ENCODE peak calls at places on chromosome 1, in four cellular contexts. One of them, this sample, is unnamed.

GRCh38 chr1:47439151-47440051 is 1.6 kb downstream of the FOXD2 start:
- DNase-seq in thoracic aorta: no peak
- DNase-seq in uterus: no peak
- DNase-seq in dorsolateral prefrontal cortex: no peak
- DNase-seq in this sample: no peak

GRCh38 chr1:247331172-247331525 is 518 bp downstream of the ZNF496 start:
- DNase-seq in uterus: peak
- DNase-seq in dorsolateral prefrontal cortex: peak
- DNase-seq in thoracic aorta: peak
- DNase-seq in this sample: peak

GRCh38 chr1:22053018-22053860 is 730 bp downstream of the CDC42 start:
- DNase-seq in thoracic aorta: no peak
- DNase-seq in dorsolateral prefrontal cortex: no peak
- DNase-seq in uterus: peak
- DNase-seq in this sample: peak

GRCh38 chr1:186813420-186813819 is 15.3 kb upstream of the PLA2G4A start:
- DNase-seq in uterus: no peak
- DNase-seq in dorsolateral prefrontal cortex: no peak
- DNase-seq in thoracic aorta: no peak
- DNase-seq in this sample: no peak

GRCh38 chr1:242147096-242147976 is 148.4 kb upstream of the MAP1LC3C start:
- DNase-seq in uterus: no peak
- DNase-seq in thoracic aorta: no peak
- DNase-seq in dorsolateral prefrontal cortex: no peak
- DNase-seq in this sample: peak

GRCh38 chr1:21100496-21100895 is 76.2 kb downstream of the EIF4G3 start:
- DNase-seq in uterus: peak
- DNase-seq in thoracic aorta: no peak
- DNase-seq in dorsolateral prefrontal cortex: no peak
- DNase-seq in this sample: no peak

GRCh38 chr1:22332795-22333499 is 118.7 kb upstream of the ZBTB40 start:
- DNase-seq in thoracic aorta: no peak
- DNase-seq in uterus: no peak
- DNase-seq in dorsolateral prefrontal cortex: no peak
- DNase-seq in this sample: no peak

GRCh38 chr1:110454328-110454727 is 3.4 kb downstream of the PROK1 start:
- DNase-seq in uterus: no peak
- DNase-seq in thoracic aorta: no peak
- DNase-seq in dorsolateral prefrontal cortex: no peak
- DNase-seq in this sample: no peak

GRCh38 chr1:92201973-92202372 is 15.7 kb upstream of the C1orf146 start:
- DNase-seq in uterus: no peak
- DNase-seq in dorsolateral prefrontal cortex: no peak
- DNase-seq in thoracic aorta: no peak
- DNase-seq in this sample: no peak

GRCh38 chr1:92203105-92203504 is 14.6 kb upstream of the C1orf146 start:
- DNase-seq in dorsolateral prefrontal cortex: no peak
- DNase-seq in uterus: no peak
- DNase-seq in thoracic aorta: no peak
- DNase-seq in this sample: no peak
- TF ChIP-seq CTCF in dorsolateral prefrontal cortex: no peak
- TF ChIP-seq CTCF in uterus: no peak
- TF ChIP-seq CTCF in thoracic aorta: no peak
- TF ChIP-seq CTCF in this sample: no peak

GRCh38 chr1:23370270-23370743 is 671 bp upstream of the ZNF436 start:
- DNase-seq in thoracic aorta: no peak
- DNase-seq in uterus: no peak
- DNase-seq in dorsolateral prefrontal cortex: no peak
- DNase-seq in this sample: no peak

GRCh38 chr1:23367451-23367790 is 2.2 kb downstream of the ZNF436 start:
- DNase-seq in thoracic aorta: no peak
- DNase-seq in uterus: no peak
- DNase-seq in dorsolateral prefrontal cortex: no peak
- DNase-seq in this sample: no peak

GRCh38 chr1:23367791-23368561 is 1.7 kb downstream of the ZNF436 start:
- DNase-seq in uterus: peak
- DNase-seq in dorsolateral prefrontal cortex: peak
- DNase-seq in thoracic aorta: peak
- DNase-seq in this sample: peak

GRCh38 chr1:23369335-23370013 is at the start of gene ZNF436:
- DNase-seq in dorsolateral prefrontal cortex: no peak
- DNase-seq in thoracic aorta: peak
- DNase-seq in uterus: peak
- DNase-seq in this sample: no peak

GRCh38 chr1:23368562-23369334 is 888 bp downstream of the ZNF436 start:
- DNase-seq in dorsolateral prefrontal cortex: peak
- DNase-seq in thoracic aorta: peak
- DNase-seq in uterus: peak
- DNase-seq in this sample: no peak
- TF ChIP-seq CTCF in dorsolateral prefrontal cortex: no peak
- TF ChIP-seq CTCF in thoracic aorta: no peak
- TF ChIP-seq CTCF in uterus: peak
- TF ChIP-seq CTCF in this sample: peak

DNA sequence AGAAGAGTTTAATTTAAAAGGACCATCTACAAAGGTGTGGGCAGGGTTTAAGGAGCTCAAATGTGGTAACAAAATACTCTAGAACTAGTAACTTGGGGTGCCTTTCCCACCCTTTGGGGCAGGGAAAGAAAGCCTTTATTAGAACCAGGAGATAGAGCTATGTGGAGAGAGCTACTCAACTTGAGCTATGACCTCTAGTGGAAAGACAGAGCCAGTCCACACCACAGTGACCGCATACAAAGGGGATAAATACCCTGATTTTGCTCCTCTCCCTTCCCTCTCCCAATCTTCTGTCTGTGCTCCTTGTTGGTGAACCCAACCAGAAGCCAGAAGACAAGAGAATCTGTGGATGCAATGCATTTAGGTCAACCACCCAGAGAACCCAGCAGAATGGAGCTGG is 54.4 kb upstream of the JAK1 start:
- DNase-seq in thoracic aorta: no peak
- DNase-seq in dorsolateral prefrontal cortex: no peak
- DNase-seq in uterus: no peak
- DNase-seq in this sample: no peak
- TF ChIP-seq CTCF in thoracic aorta: no peak
- TF ChIP-seq CTCF in dorsolateral prefrontal cortex: peak
- TF ChIP-seq CTCF in uterus: no peak
- TF ChIP-seq CTCF in this sample: peak

GRCh38 chr1:205440476-205441317 is 15.1 kb downstream of the BLACAT1 start:
- DNase-seq in dorsolateral prefrontal cortex: no peak
- DNase-seq in uterus: peak
- DNase-seq in thoracic aorta: no peak
- DNase-seq in this sample: peak

GRCh38 chr1:205436776-205437485 is 15.1 kb upstream of the LEMD1 start:
- DNase-seq in uterus: no peak
- DNase-seq in thoracic aorta: no peak
- DNase-seq in dorsolateral prefrontal cortex: no peak
- DNase-seq in this sample: no peak

GRCh38 chr1:205440121-205440475 is 15.7 kb downstream of the BLACAT1 start:
- DNase-seq in thoracic aorta: no peak
- DNase-seq in uterus: no peak
- DNase-seq in dorsolateral prefrontal cortex: no peak
- DNase-seq in this sample: no peak

GRCh38 chr1:205437570-205437969 is 15.7 kb upstream of the LEMD1 start:
- DNase-seq in uterus: no peak
- DNase-seq in thoracic aorta: no peak
- DNase-seq in dorsolateral prefrontal cortex: no peak
- DNase-seq in this sample: no peak

DNA sequence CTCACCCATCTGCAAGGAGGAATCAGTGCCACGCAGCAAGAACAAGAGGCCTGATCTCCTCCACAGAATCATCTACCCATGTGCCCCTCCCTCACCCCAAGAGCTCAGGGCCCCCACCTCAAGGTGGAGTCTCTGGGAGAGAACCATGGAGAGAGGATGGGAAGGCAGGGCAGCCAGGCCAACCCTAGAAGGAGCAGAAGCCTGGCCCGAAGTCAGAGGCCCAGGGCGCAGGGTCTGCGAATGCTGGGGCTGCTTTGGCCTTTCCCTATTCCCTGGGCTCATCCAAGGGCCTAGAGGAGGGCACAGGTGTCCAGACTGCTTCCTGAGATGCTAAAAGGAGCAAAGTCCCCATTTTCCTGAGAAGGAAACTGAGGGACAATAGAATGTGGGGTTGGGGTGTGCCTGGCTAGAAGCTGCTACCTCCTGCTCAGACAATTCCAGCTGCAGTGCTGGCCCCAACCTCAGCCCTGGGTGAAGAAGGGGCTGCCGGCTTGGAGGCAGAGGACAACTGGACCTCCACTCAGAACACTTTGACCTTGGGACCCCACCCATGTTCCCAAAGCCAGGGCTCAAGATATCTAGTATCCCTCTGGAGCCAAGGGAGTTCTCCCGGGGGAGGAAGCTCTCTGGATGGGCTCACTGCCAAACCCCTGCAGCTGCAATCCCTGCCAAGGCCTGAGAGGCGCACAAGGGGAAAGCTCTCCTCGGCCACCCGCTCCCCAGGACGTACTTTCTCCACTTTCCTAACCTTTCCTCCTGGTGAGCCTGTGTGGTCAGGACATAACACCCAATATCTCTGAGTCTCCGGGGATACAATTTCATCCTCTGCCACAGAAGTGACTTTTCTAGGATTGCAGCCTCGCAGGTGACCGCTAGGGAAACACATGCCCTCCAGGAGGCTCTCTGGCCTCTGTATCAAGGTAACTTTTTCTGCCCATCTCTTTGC is 16.6 kb upstream of the LEMD1 start:
- DNase-seq in uterus: peak
- DNase-seq in thoracic aorta: peak
- DNase-seq in dorsolateral prefrontal cortex: peak
- DNase-seq in this sample: peak
- TF ChIP-seq CTCF in uterus: peak
- TF ChIP-seq CTCF in thoracic aorta: peak
- TF ChIP-seq CTCF in dorsolateral prefrontal cortex: peak
- TF ChIP-seq CTCF in this sample: peak

GRCh38 chr1:53622531-53622930 is 116.4 kb downstream of the GLIS1 start:
- DNase-seq in thoracic aorta: no peak
- DNase-seq in dorsolateral prefrontal cortex: no peak
- DNase-seq in uterus: peak
- DNase-seq in this sample: no peak
- TF ChIP-seq CTCF in thoracic aorta: no peak
- TF ChIP-seq CTCF in dorsolateral prefrontal cortex: no peak
- TF ChIP-seq CTCF in uterus: no peak
- TF ChIP-seq CTCF in this sample: no peak

GRCh38 chr1:54808443-54809207 is 7.5 kb upstream of the TTC22 start:
- DNase-seq in dorsolateral prefrontal cortex: peak
- DNase-seq in uterus: no peak
- DNase-seq in thoracic aorta: no peak
- DNase-seq in this sample: no peak
- TF ChIP-seq CTCF in dorsolateral prefrontal cortex: no peak
- TF ChIP-seq CTCF in uterus: no peak
- TF ChIP-seq CTCF in thoracic aorta: no peak
- TF ChIP-seq CTCF in this sample: no peak

GRCh38 chr1:65103807-65104206 is 44.2 kb upstream of the AK4 start:
- DNase-seq in thoracic aorta: no peak
- DNase-seq in uterus: no peak
- DNase-seq in dorsolateral prefrontal cortex: no peak
- DNase-seq in this sample: no peak
- TF ChIP-seq CTCF in thoracic aorta: no peak
- TF ChIP-seq CTCF in uterus: no peak
- TF ChIP-seq CTCF in dorsolateral prefrontal cortex: no peak
- TF ChIP-seq CTCF in this sample: no peak

GRCh38 chr1:152002960-152003359 is 9.3 kb upstream of the S100A10 start:
- DNase-seq in uterus: no peak
- DNase-seq in thoracic aorta: no peak
- DNase-seq in dorsolateral prefrontal cortex: no peak
- DNase-seq in this sample: no peak

GRCh38 chr1:152001631-152002584 is 8.2 kb upstream of the S100A10 start:
- DNase-seq in thoracic aorta: peak
- DNase-seq in uterus: peak
- DNase-seq in dorsolateral prefrontal cortex: peak
- DNase-seq in this sample: peak

GRCh38 chr1:152005360-152005912 is 11.8 kb upstream of the S100A10 start:
- DNase-seq in dorsolateral prefrontal cortex: no peak
- DNase-seq in uterus: no peak
- DNase-seq in thoracic aorta: no peak
- DNase-seq in this sample: no peak

GRCh38 chr1:152000989-152001630 is 7.5 kb upstream of the S100A10 start:
- DNase-seq in uterus: no peak
- DNase-seq in thoracic aorta: no peak
- DNase-seq in dorsolateral prefrontal cortex: no peak
- DNase-seq in this sample: no peak

GRCh38 chr1:152003846-152004442 is 10.3 kb upstream of the S100A10 start:
- DNase-seq in dorsolateral prefrontal cortex: no peak
- DNase-seq in thoracic aorta: no peak
- DNase-seq in uterus: no peak
- DNase-seq in this sample: no peak
- TF ChIP-seq CTCF in dorsolateral prefrontal cortex: no peak
- TF ChIP-seq CTCF in thoracic aorta: no peak
- TF ChIP-seq CTCF in uterus: no peak
- TF ChIP-seq CTCF in this sample: peak